ENCODE peak calls at places on chromosome X, in nine cellular contexts. One of them, this sample, is unnamed.

GRCh38 chrX:72299891-72300630 is 5.7 kb downstream of the CITED1 start:
- DNase-seq in HCT116: no peak
- DNase-seq in PC-3: no peak
- DNase-seq in SK-N-SH: no peak
- DNase-seq in neural progenitor cell: no peak
- DNase-seq in GM23248: no peak
- DNase-seq in hepatocyte: no peak
- DNase-seq in GM23338: no peak
- DNase-seq in MM.1S: no peak
- DNase-seq in this sample: no peak

GRCh38 chrX:139850968-139851367 is 81.9 kb downstream of the ATP11C start:
- DNase-seq in SK-N-SH: no peak
- DNase-seq in GM23248: no peak
- DNase-seq in HCT116: no peak
- DNase-seq in neural progenitor cell: no peak
- DNase-seq in GM23338: peak
- DNase-seq in MM.1S: no peak
- DNase-seq in PC-3: no peak
- DNase-seq in hepatocyte: no peak
- DNase-seq in this sample: no peak

GRCh38 chrX:45472968-45473367 is 272.3 kb upstream of the DIPK2B start:
- DNase-seq in GM23248: peak
- DNase-seq in PC-3: peak
- DNase-seq in hepatocyte: no peak
- DNase-seq in HCT116: no peak
- DNase-seq in neural progenitor cell: no peak
- DNase-seq in SK-N-SH: no peak
- DNase-seq in GM23338: no peak
- DNase-seq in MM.1S: no peak
- DNase-seq in this sample: no peak

GRCh38 chrX:120560405-120560841 is 339 bp downstream of the CUL4B start:
- DNase-seq in MM.1S: peak
- DNase-seq in GM23248: peak
- DNase-seq in PC-3: peak
- DNase-seq in neural progenitor cell: no peak
- DNase-seq in SK-N-SH: no peak
- DNase-seq in HCT116: no peak
- DNase-seq in hepatocyte: peak
- DNase-seq in GM23338: no peak
- DNase-seq in this sample: peak

GRCh38 chrX:375181-376036 is 11.3 kb downstream of the PPP2R3B start:
- DNase-seq in GM23338: peak
- DNase-seq in hepatocyte: no peak
- DNase-seq in HCT116: no peak
- DNase-seq in neural progenitor cell: no peak
- DNase-seq in SK-N-SH: no peak
- DNase-seq in MM.1S: no peak
- DNase-seq in GM23248: no peak
- DNase-seq in PC-3: no peak
- DNase-seq in this sample: no peak

GRCh38 chrX:151711154-151711553 is 4.7 kb upstream of the FATE1 start:
- DNase-seq in PC-3: no peak
- DNase-seq in HCT116: no peak
- DNase-seq in GM23248: no peak
- DNase-seq in MM.1S: no peak
- DNase-seq in SK-N-SH: no peak
- DNase-seq in hepatocyte: no peak
- DNase-seq in GM23338: no peak
- DNase-seq in neural progenitor cell: no peak
- DNase-seq in this sample: no peak

GRCh38 chrX:13087322-13088154 is 43.1 kb upstream of the FAM9C start:
- DNase-seq in GM23248: no peak
- DNase-seq in HCT116: no peak
- DNase-seq in MM.1S: peak
- DNase-seq in neural progenitor cell: no peak
- DNase-seq in PC-3: peak
- DNase-seq in GM23338: no peak
- DNase-seq in SK-N-SH: no peak
- DNase-seq in hepatocyte: no peak
- DNase-seq in this sample: peak

GRCh38 chrX:114584983-114585842 is 1.3 kb downstream of the HTR2C start:
- DNase-seq in PC-3: no peak
- DNase-seq in SK-N-SH: no peak
- DNase-seq in MM.1S: no peak
- DNase-seq in neural progenitor cell: peak
- DNase-seq in hepatocyte: no peak
- DNase-seq in GM23338: peak
- DNase-seq in GM23248: no peak
- DNase-seq in HCT116: no peak
- DNase-seq in this sample: no peak

GRCh38 chrX:66988331-66988730 is 349.5 kb upstream of the EDA2R start:
- DNase-seq in SK-N-SH: no peak
- DNase-seq in GM23338: no peak
- DNase-seq in MM.1S: no peak
- DNase-seq in HCT116: no peak
- DNase-seq in GM23248: no peak
- DNase-seq in PC-3: no peak
- DNase-seq in hepatocyte: no peak
- DNase-seq in neural progenitor cell: no peak
- DNase-seq in this sample: no peak

GRCh38 chrX:139025822-139026221 is 314.3 kb upstream of the FGF13 start:
- DNase-seq in HCT116: no peak
- DNase-seq in SK-N-SH: no peak
- DNase-seq in PC-3: peak
- DNase-seq in MM.1S: no peak
- DNase-seq in GM23338: no peak
- DNase-seq in GM23248: no peak
- DNase-seq in hepatocyte: no peak
- DNase-seq in neural progenitor cell: no peak
- DNase-seq in this sample: no peak

GRCh38 chrX:109352121-109352556 is 129.7 kb downstream of the GUCY2F start:
- DNase-seq in PC-3: no peak
- DNase-seq in GM23248: peak
- DNase-seq in MM.1S: no peak
- DNase-seq in SK-N-SH: no peak
- DNase-seq in HCT116: no peak
- DNase-seq in hepatocyte: peak
- DNase-seq in GM23338: no peak
- DNase-seq in neural progenitor cell: no peak
- DNase-seq in this sample: no peak

GRCh38 chrX:56757327-56757726 is 28.3 kb downstream of the NBDY start:
- DNase-seq in SK-N-SH: no peak
- DNase-seq in MM.1S: no peak
- DNase-seq in PC-3: no peak
- DNase-seq in GM23338: no peak
- DNase-seq in GM23248: no peak
- DNase-seq in hepatocyte: no peak
- DNase-seq in neural progenitor cell: no peak
- DNase-seq in HCT116: no peak
- DNase-seq in this sample: peak

GRCh38 chrX:57379296-57379695 is 92.8 kb downstream of the FAAH2 start:
- DNase-seq in MM.1S: no peak
- DNase-seq in hepatocyte: no peak
- DNase-seq in GM23338: no peak
- DNase-seq in SK-N-SH: no peak
- DNase-seq in HCT116: no peak
- DNase-seq in neural progenitor cell: no peak
- DNase-seq in PC-3: no peak
- DNase-seq in GM23248: no peak
- DNase-seq in this sample: no peak

GRCh38 chrX:39819921-39820849 is 277.6 kb downstream of the BCOR start:
- DNase-seq in SK-N-SH: peak
- DNase-seq in hepatocyte: peak
- DNase-seq in neural progenitor cell: peak
- DNase-seq in PC-3: no peak
- DNase-seq in GM23338: peak
- DNase-seq in HCT116: no peak
- DNase-seq in GM23248: no peak
- DNase-seq in MM.1S: no peak
- DNase-seq in this sample: no peak

GRCh38 chrX:140701480-140701879 is 8.1 kb upstream of the LINC00632 start:
- DNase-seq in HCT116: no peak
- DNase-seq in SK-N-SH: peak
- DNase-seq in PC-3: peak
- DNase-seq in neural progenitor cell: no peak
- DNase-seq in MM.1S: peak
- DNase-seq in hepatocyte: peak
- DNase-seq in GM23248: peak
- DNase-seq in GM23338: peak
- DNase-seq in this sample: no peak

GRCh38 chrX:13381514-13381913 is 61.7 kb upstream of the ATXN3L start:
- DNase-seq in MM.1S: no peak
- DNase-seq in hepatocyte: no peak
- DNase-seq in GM23248: peak
- DNase-seq in neural progenitor cell: no peak
- DNase-seq in PC-3: no peak
- DNase-seq in GM23338: no peak
- DNase-seq in SK-N-SH: no peak
- DNase-seq in HCT116: no peak
- DNase-seq in this sample: no peak

GRCh38 chrX:56975611-56976010 is 19.7 kb downstream of the SPIN3 start:
- DNase-seq in hepatocyte: no peak
- DNase-seq in GM23338: no peak
- DNase-seq in GM23248: peak
- DNase-seq in HCT116: no peak
- DNase-seq in PC-3: no peak
- DNase-seq in SK-N-SH: no peak
- DNase-seq in MM.1S: no peak
- DNase-seq in neural progenitor cell: peak
- DNase-seq in this sample: peak

GRCh38 chrX:16465081-16465876 is 184.7 kb upstream of the S100G start:
- DNase-seq in HCT116: no peak
- DNase-seq in PC-3: peak
- DNase-seq in MM.1S: no peak
- DNase-seq in SK-N-SH: no peak
- DNase-seq in GM23338: no peak
- DNase-seq in neural progenitor cell: no peak
- DNase-seq in hepatocyte: no peak
- DNase-seq in GM23248: peak
- DNase-seq in this sample: no peak

GRCh38 chrX:74325130-74326059 is 21.4 kb downstream of the ZCCHC13 start:
- DNase-seq in GM23248: no peak
- DNase-seq in hepatocyte: no peak
- DNase-seq in GM23338: peak
- DNase-seq in SK-N-SH: peak
- DNase-seq in MM.1S: no peak
- DNase-seq in HCT116: no peak
- DNase-seq in PC-3: no peak
- DNase-seq in neural progenitor cell: peak
- DNase-seq in this sample: no peak
- H3K4me2 ChIP-seq in GM23248: no peak
- H3K4me2 ChIP-seq in hepatocyte: no peak
- H3K4me2 ChIP-seq in GM23338: peak
- H3K4me2 ChIP-seq in SK-N-SH: no peak
- H3K4me2 ChIP-seq in MM.1S: no peak
- H3K4me2 ChIP-seq in HCT116: no peak
- H3K4me2 ChIP-seq in PC-3: no peak
- H3K4me2 ChIP-seq in neural progenitor cell: no peak
- H3K4me2 ChIP-seq in this sample: no peak

GRCh38 chrX:133120406-133120805 is 23.5 kb upstream of the USP26 start:
- DNase-seq in GM23248: no peak
- DNase-seq in GM23338: no peak
- DNase-seq in hepatocyte: no peak
- DNase-seq in HCT116: no peak
- DNase-seq in neural progenitor cell: no peak
- DNase-seq in MM.1S: no peak
- DNase-seq in SK-N-SH: no peak
- DNase-seq in PC-3: no peak
- DNase-seq in this sample: no peak
- TF ChIP-seq EZH2phosphoT487 in GM23248: no peak
- TF ChIP-seq EZH2phosphoT487 in GM23338: no peak
- TF ChIP-seq EZH2phosphoT487 in hepatocyte: no peak
- TF ChIP-seq EZH2phosphoT487 in HCT116: no peak
- TF ChIP-seq EZH2phosphoT487 in neural progenitor cell: no peak
- TF ChIP-seq EZH2phosphoT487 in MM.1S: no peak
- TF ChIP-seq EZH2phosphoT487 in SK-N-SH: no peak
- TF ChIP-seq EZH2phosphoT487 in PC-3: no peak
- TF ChIP-seq EZH2phosphoT487 in this sample: no peak

DNA sequence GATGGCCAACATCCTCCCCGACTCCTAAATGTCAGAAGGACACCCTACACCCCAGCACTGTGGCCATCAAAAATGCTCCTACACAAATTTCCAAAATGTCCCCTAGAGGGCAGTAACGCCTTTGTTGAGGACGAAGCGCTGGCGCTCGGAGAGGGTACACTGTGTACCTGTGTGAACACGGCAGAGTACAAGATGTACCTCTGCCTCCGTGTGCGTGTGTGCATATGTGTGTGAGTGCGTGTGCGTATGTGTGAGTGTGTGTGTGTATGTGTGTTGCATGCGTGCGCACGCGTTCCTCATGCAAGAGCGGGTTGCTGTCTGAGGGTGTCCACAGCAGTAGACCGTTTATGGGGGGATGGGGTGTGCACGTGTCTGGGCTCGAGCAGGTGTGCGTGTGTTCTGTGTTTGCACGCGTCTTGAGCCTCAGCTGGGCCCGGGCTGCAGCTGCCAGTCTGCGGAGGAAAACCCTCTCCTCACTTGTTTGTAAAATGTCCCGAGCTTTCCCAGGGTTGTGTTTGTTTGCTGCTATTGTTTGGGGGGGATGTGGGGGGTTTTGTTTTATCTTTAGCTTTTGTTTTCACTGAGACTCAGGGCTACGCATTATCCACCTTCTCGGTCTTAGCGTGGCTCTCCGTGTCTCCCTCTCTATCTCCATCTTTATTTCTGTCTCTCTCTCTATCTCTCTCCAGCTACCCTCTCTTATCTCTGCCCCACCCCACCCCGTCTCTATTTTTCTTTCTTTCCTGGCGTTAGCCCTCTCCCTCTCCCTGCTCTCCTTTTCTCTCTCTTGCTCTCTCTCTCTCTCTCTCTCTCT is 10.4 kb upstream of the TSPYL2 start:
- DNase-seq in GM23338: peak
- DNase-seq in neural progenitor cell: peak
- DNase-seq in hepatocyte: peak
- DNase-seq in GM23248: peak
- DNase-seq in SK-N-SH: peak
- DNase-seq in PC-3: peak
- DNase-seq in MM.1S: peak
- DNase-seq in HCT116: peak
- DNase-seq in this sample: peak
- H2AFZ ChIP-seq in GM23338: peak
- H2AFZ ChIP-seq in neural progenitor cell: no peak
- H2AFZ ChIP-seq in hepatocyte: no peak
- H2AFZ ChIP-seq in GM23248: no peak
- H2AFZ ChIP-seq in SK-N-SH: no peak
- H2AFZ ChIP-seq in PC-3: peak
- H2AFZ ChIP-seq in MM.1S: peak
- H2AFZ ChIP-seq in HCT116: no peak
- H2AFZ ChIP-seq in this sample: peak

DNA sequence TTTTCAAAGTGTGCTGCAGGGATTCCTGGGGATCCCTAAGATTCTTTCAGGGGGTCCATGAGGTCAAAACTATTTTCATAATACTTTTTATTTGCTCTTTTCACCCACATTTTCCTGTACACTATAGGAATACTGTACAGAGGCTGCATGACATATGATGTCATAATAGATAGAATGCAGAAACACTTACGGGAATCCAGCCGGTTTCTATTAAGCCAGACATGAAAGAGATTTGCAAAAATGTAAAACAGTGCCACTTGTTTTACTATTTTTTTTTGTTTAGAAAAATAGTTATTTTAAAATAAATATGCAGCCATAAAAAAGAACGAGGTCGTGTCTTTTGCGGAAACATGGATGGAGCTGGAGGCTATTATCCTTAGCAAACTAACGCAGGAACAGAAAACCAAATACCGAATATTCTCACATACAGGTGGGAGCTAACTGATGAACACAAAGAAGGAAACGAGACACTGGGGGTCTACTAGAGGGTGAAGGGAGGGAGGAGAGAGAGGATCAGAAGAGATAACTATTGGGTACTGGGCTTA is 5.0 kb downstream of the ZFX start:
- DNase-seq in neural progenitor cell: no peak
- DNase-seq in GM23338: no peak
- DNase-seq in HCT116: no peak
- DNase-seq in GM23248: peak
- DNase-seq in SK-N-SH: peak
- DNase-seq in MM.1S: no peak
- DNase-seq in hepatocyte: no peak
- DNase-seq in PC-3: no peak
- DNase-seq in this sample: no peak
- H3K4me2 ChIP-seq in neural progenitor cell: no peak
- H3K4me2 ChIP-seq in GM23338: no peak
- H3K4me2 ChIP-seq in HCT116: no peak
- H3K4me2 ChIP-seq in GM23248: peak
- H3K4me2 ChIP-seq in SK-N-SH: peak
- H3K4me2 ChIP-seq in MM.1S: no peak
- H3K4me2 ChIP-seq in hepatocyte: peak
- H3K4me2 ChIP-seq in PC-3: no peak
- H3K4me2 ChIP-seq in this sample: no peak

This sample was measured in OCI-LY7.